ENCODE peak calls at places on chromosomes 13 and 19, in ten cellular contexts. D is activated CD4-positive, alpha-beta T cell treated with anti-CD3 and anti-CD28 coated beads, Interleukin-2, amount 50 U/mL, for 1 hour; E is NCI-H1092; J is thyroid gland; M is HS-5; S is NCI-H345; Z is cardiac muscle cell; H is NCI-H774; I is GM23338; Y is NCI-H2171. G is an unnamed sample.

GRCh38 chr13:24159921-24160324 is 597 bp upstream of the SPATA13 start:
- DNase-seq in D (no peak), M (no peak), I (peak; percentile 41), E (no peak), J (no peak), H (no peak), S (no peak), Y (no peak), Z (no peak), G (peak; percentile 79)

GRCh38 chr19:12137541-12137940 is 2.6 kb downstream of the ZNF20 start:
- DNase-seq in H (no peak), Y (no peak), I (peak; percentile 73), J (no peak), Z (no peak), D (peak; percentile 20), E (no peak), M (no peak), S (no peak), G (no peak)

GRCh38 chr19:43474986-43475705 is 9.7 kb upstream of the LYPD3 start:
- DNase-seq in Z (peak; percentile 95), Y (peak; percentile 87), J (peak; percentile 90), H (peak; percentile 92), E (peak; percentile 78), D (peak; percentile 97), I (peak; percentile 98), M (no peak), S (peak; percentile 89), G (peak; percentile 42)

GRCh38 chr13:112510002-112510780 is 77.8 kb downstream of the TUBGCP3 start:
- DNase-seq in S (peak; percentile 40), E (peak; percentile 56), Z (peak; percentile 64), H (peak; percentile 59), M (no peak), J (peak; percentile 48), D (no peak), I (peak; percentile 95), Y (no peak), G (peak; percentile 32)

GRCh38 chr13:99392126-99392805 is 85.1 kb upstream of the GPR183 start:
- DNase-seq in Z (no peak), E (no peak), S (no peak), J (no peak), H (no peak), Y (no peak), I (no peak), M (no peak), D (no peak), G (no peak)

GRCh38 chr13:101144808-101145419 is 271.4 kb downstream of the NALCN start:
- DNase-seq in S (peak; percentile 70), I (peak; percentile 78), H (peak; percentile 51), Y (peak; percentile 48), Z (peak; percentile 73), D (no peak), J (no peak), E (peak; percentile 58), M (no peak), G (no peak)

GRCh38 chr19:9323557-9323918 is 441 bp upstream of the ZNF559 start:
- DNase-seq in E (peak; percentile 77), I (peak; percentile 84), D (no peak), H (peak; percentile 74), S (peak; percentile 85), Y (peak; percentile 78), Z (peak; percentile 91), M (peak; percentile 39), J (peak; percentile 62), G (peak; percentile 67)

GRCh38 chr19:39087907-39088686 is 3.9 kb downstream of the ACP7 start:
- DNase-seq in Z (no peak), D (no peak), E (no peak), I (no peak), S (no peak), Y (no peak), J (no peak), M (no peak), H (no peak), G (no peak)

GRCh38 chr13:98871727-98872126 is 106.1 kb downstream of the DOCK9 start:
- DNase-seq in Z (no peak), E (no peak), I (no peak), J (no peak), Y (no peak), D (no peak), M (no peak), S (no peak), H (no peak), G (no peak)